ENCODE peak calls at places on chromosomes 11 and 22, in seven cellular contexts. A is CD4-positive, alpha-beta memory T cell; M is fibroblast of lung; W is lung; N is cardiac muscle cell; X is upper lobe of right lung; L is mammary epithelial cell. P is an unnamed sample.

GRCh38 chr11:8867035-8867434 is 44.0 kb upstream of the AKIP1 start:
- DNase-seq in M (no peak), X (no peak), N (peak; percentile 37), L (peak; percentile 21), W (no peak), A (no peak), P (no peak)

GRCh38 chr22:37633082-37633692 is 6.3 kb upstream of the SH3BP1 start:
- DNase-seq in M (no peak), L (no peak), A (peak; percentile 46), X (no peak), W (no peak), N (peak; percentile 14), P (no peak)

GRCh38 chr22:50260801-50261614 is 475 bp downstream of the MAPK12 start:
- DNase-seq in A (no peak), X (no peak), N (peak; percentile 76), W (no peak), L (peak; percentile 59), M (peak; percentile 67), P (no peak)

GRCh38 chr11:123594188-123594901 is 60.1 kb downstream of the SCN3B start:
- DNase-seq in M (no peak), A (no peak), X (no peak), N (peak; percentile 14), L (no peak), W (no peak), P (no peak)

GRCh38 chr11:36385121-36385530 is 89.0 kb downstream of the PRR5L start:
- DNase-seq in N (peak; percentile 21), L (no peak), A (no peak), W (no peak), X (no peak), M (peak; percentile 98), P (no peak)

GRCh38 chr11:27300974-27301373 is 62.0 kb downstream of the CCDC34 start:
- DNase-seq in L (peak; percentile 15), A (no peak), N (no peak), X (no peak), M (no peak), W (no peak), P (peak; percentile 28)

GRCh38 chr11:121163658-121164308 is 62.7 kb downstream of the TECTA start:
- DNase-seq in A (no peak), N (no peak), X (no peak), L (peak; percentile 59), W (no peak), M (no peak), P (no peak)

GRCh38 chr22:25232301-25232700 is 12.9 kb downstream of the CRYBB2 start:
- DNase-seq in M (peak; percentile 3), W (no peak), A (no peak), X (no peak), N (peak; percentile 46), L (peak; percentile 59), P (peak; percentile 69)

GRCh38 chr11:10637629-10638028 is 55.9 kb downstream of the IRAG1 start:
- DNase-seq in W (no peak), M (no peak), N (no peak), X (peak; percentile 27), L (no peak), A (no peak), P (no peak)

GRCh38 chr11:62705401-62705800 is 1.8 kb downstream of the BSCL2 start:
- DNase-seq in N (no peak), A (no peak), M (no peak), X (peak; percentile 63), W (no peak), L (peak; percentile 37), P (no peak)

GRCh38 chr11:64918056-64918455 is 1.0 kb upstream of the ATG2A start:
- DNase-seq in W (no peak), N (peak; percentile 72), X (no peak), M (peak; percentile 65), L (no peak), A (no peak), P (no peak)
- H3K27ac ChIP-seq in W (peak overlapping the region; percentile 83), N (peak overlapping the region; percentile 84), X (peak overlapping the region; percentile 73), M (peak overlapping the region; percentile 44), L (peak overlapping the region; percentile 62), A (peak overlapping the region; percentile 43), P (peak overlapping the region; percentile 20)

DNA sequence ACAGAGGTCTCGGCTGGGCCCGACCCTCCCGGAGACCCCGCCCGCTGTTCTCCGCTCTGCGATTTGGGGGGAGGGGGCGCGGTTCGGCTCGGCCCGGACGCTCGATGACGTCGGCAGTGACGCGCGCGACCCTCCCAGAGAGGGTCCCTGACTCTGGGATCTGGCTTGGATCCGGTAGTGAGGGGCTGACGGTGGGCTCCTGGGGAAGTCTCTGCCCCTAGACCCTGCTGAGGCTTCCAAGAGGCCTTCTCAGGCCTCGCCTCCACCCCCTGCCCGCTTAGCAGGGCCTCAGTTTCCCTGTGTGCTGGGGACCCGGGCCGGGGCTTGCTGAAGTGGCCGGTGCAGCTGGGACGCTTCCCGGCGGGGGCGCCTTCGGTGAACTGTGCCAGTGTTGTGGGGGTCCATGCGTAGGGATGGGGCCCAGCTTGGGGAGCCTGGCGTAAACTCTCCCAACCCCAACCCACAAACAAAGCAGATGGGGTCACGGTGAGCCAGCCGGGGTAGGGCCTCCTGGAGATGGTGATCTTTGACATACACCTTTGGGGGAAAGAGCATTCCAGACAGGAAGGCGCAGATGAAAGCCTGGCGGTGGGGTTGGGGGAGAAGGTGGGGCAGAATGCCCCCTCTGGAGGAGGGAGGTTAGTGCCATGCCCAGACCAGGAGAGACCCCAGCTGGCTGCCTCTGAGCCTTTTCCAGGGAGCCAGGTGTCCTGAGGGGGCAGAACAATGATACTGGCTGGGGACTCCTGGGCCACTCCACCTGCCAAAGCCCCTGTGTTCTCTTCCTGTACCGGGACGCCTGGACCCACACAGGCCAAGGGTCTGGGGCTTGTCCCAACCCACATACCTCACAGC is 1.0 kb downstream of the B4GALNT4 start:
- DNase-seq in M (no peak), N (no peak), W (no peak), A (no peak), L (no peak), X (peak; percentile 65), P (no peak)
- H3K27ac ChIP-seq in M (no peak overlapping the region), N (no peak overlapping the region), W (no peak overlapping the region), A (no peak overlapping the region), L (no peak overlapping the region), X (no peak overlapping the region), P (no peak overlapping the region)

GRCh38 chr11:58061813-58062212 is 31.1 kb downstream of the OR6Q1 start:
- DNase-seq in M (peak; percentile 54), X (no peak), N (peak; percentile 49), L (peak; percentile 98), W (no peak), A (no peak), P (peak; percentile 99)

GRCh38 chr11:58060939-58061672 is 30.4 kb downstream of the OR6Q1 start:
- DNase-seq in L (peak; percentile 37), X (no peak), A (no peak), M (no peak), N (peak; percentile 21), W (no peak), P (no peak)

GRCh38 chr11:58058276-58059010 is 27.7 kb downstream of the OR6Q1 start:
- DNase-seq in W (no peak), A (no peak), X (peak; percentile 74), L (peak; percentile 17), M (no peak), N (no peak), P (peak; percentile 43)

GRCh38 chr11:58059011-58059358 is 28.2 kb downstream of the OR6Q1 start:
- DNase-seq in W (no peak), M (peak; percentile 77), A (no peak), N (peak; percentile 93), X (no peak), L (peak; percentile 78), P (peak; percentile 73)

DNA sequence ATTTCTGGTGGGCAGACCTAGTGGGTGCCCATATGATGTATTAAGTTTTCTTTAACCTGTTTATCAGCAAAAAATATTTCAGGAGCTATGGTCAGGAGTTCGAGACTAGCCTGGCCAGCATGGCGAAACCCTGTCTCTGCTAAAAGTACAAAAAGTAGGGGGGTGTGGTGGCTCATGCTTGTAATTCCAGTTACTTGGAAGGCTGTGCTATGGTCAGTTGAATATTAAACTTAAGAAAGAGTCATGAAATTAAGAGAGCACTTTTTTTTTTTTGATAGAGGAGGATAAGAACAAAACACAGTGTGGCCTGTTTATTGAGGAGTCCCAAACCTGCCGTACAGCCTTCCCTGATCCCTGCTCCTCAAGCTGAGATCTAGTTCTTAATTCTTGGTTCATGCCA is 29.8 kb downstream of the OR6Q1 start:
- DNase-seq in A (no peak), X (no peak), L (no peak), W (no peak), N (no peak), M (no peak), P (no peak)
- H3K27ac ChIP-seq in A (no peak overlapping the region), X (no peak overlapping the region), L (peak overlapping the region; percentile 74), W (no peak overlapping the region), N (no peak overlapping the region), M (no peak overlapping the region), P (peak overlapping the region; percentile 95)

DNA sequence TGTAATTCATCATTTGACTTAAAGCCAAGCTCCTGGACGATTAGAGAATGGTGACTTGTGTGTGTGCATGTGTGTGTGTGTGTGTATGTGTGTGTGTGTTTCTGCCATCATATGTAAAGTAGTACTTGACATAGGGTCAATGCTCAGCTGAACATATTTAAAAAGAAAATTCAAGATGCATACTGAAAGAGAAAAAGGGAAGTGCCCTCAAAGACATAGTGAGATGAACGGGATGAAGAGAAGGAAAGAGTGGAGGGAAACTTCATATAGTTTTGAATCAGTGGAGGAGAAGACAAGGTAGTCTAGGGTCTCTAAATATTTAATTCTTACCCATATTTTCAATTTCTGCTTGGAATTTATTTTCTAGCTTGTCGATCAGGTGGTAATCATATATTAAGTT is 4.0 kb downstream of the TCN1 start:
- DNase-seq in N (no peak), W (no peak), M (no peak), L (no peak), X (no peak), A (no peak), P (no peak)
- H3K27ac ChIP-seq in N (no peak overlapping the region), W (no peak overlapping the region), M (no peak overlapping the region), L (no peak overlapping the region), X (no peak overlapping the region), A (no peak overlapping the region), P (no peak overlapping the region)

GRCh38 chr11:71365626-71366025 is 82.6 kb downstream of the DHCR7 start:
- DNase-seq in N (no peak), A (no peak), X (no peak), L (no peak), W (no peak), M (no peak), P (no peak)

GRCh38 chr11:71366076-71366475 is 82.1 kb downstream of the DHCR7 start:
- DNase-seq in M (no peak), N (no peak), A (no peak), X (no peak), W (no peak), L (no peak), P (no peak)

GRCh38 chr11:71364806-71365205 is 83.4 kb downstream of the DHCR7 start:
- DNase-seq in L (no peak), A (no peak), W (no peak), M (no peak), N (no peak), X (no peak), P (no peak)

GRCh38 chr11:71363721-71364120 is 84.5 kb downstream of the DHCR7 start:
- DNase-seq in L (no peak), A (no peak), M (no peak), W (no peak), X (no peak), N (no peak), P (no peak)

DNA sequence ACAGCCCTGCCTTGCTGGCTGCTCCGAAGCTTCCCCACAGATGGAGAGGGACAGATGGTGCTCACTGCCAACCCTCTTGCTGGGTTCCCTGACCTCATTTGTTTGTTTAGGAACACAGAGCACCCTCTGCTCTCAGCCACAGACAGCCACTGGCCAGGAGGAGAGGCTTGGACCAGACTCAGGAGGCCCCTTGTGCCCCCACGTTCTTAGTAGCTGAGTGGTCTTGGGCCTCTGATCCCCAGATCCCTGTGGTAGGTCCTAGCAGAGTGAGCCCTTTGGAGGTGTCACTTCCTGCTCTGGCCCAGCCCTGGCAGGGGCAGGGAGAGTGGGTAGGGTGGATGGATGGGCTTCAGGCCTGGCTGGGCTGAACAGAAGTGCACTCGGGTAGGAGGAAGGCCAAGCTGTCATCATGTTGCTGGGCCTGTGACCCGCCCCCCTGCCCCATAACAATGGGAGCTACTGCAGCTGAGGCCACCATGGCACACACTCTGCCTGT is 84.0 kb downstream of the DHCR7 start:
- DNase-seq in A (no peak), N (no peak), X (no peak), M (no peak), W (no peak), L (no peak), P (no peak)
- H3K27ac ChIP-seq in A (no peak overlapping the region), N (no peak overlapping the region), X (no peak overlapping the region), M (no peak overlapping the region), W (no peak overlapping the region), L (no peak overlapping the region), P (no peak overlapping the region)